ENCODE peak calls at places on chromosomes 5 and 9, in nine cellular contexts. J, R, I, U, Q, S, N, V and B are unnamed samples.
A peak's percentile ranks its signal among the peaks of the same experiment; 100 is the strongest.

GRCh38 chr5:139893873-139894272 is 98.3 kb downstream of the PSD2 start:
- DNase-seq in I (no peak), J (no peak), S (no peak), Q (no peak), R (no peak), U (no peak), V (no peak), N (no peak), B (no peak)

GRCh38 chr5:178793156-178793555 is 62.7 kb upstream of the ZNF354A start:
- DNase-seq in I (no peak), J (no peak), V (no peak), R (peak; percentile 23), S (no peak), U (peak; percentile 65), Q (peak; percentile 90), N (peak; percentile 90), B (peak; percentile 45)

GRCh38 chr5:134177197-134178171 is 734 bp upstream of the SKP1 start:
- DNase-seq in I (peak; percentile 74), Q (peak; percentile 86), U (peak; percentile 58), R (peak; percentile 25), N (peak; percentile 68), S (peak; percentile 64), J (peak; percentile 48), V (peak; percentile 81), B (peak; percentile 81)

GRCh38 chr5:32942225-32942989 is 231.3 kb downstream of the NPR3 start:
- DNase-seq in Q (peak; percentile 85), S (peak; percentile 65), V (no peak), U (no peak), N (peak; percentile 32), R (peak; percentile 33), I (no peak), J (no peak), B (no peak)

GRCh38 chr5:141757402-141757801 is 75.4 kb upstream of the ARAP3 start:
- DNase-seq in I (no peak), R (no peak), U (peak; percentile 54), J (no peak), Q (peak; percentile 78), V (no peak), N (peak; percentile 73), S (no peak), B (peak; percentile 48)

GRCh38 chr9:101462558-101462957 is 27.0 kb upstream of the ALDOB start:
- DNase-seq in N (peak; percentile 59), S (no peak), V (no peak), Q (peak; percentile 76), I (no peak), J (peak; percentile 57), U (no peak), R (no peak), B (no peak)

GRCh38 chr9:95793924-95794828 is 81.3 kb upstream of the ERCC6L2 start:
- DNase-seq in Q (no peak), R (no peak), S (no peak), U (no peak), V (no peak), J (peak; percentile 91), N (no peak), I (no peak), B (no peak)

GRCh38 chr5:142492781-142493281 is 168.0 kb upstream of the SPRY4 start:
- DNase-seq in N (no peak), V (no peak), Q (no peak), U (no peak), J (no peak), R (no peak), I (no peak), S (no peak), B (peak; percentile 16)

GRCh38 chr9:5041390-5042115 is 56.5 kb downstream of the JAK2 start:
- DNase-seq in J (no peak), U (peak; percentile 51), S (no peak), N (no peak), V (peak; percentile 66), I (no peak), Q (no peak), R (no peak), B (no peak)

DNA sequence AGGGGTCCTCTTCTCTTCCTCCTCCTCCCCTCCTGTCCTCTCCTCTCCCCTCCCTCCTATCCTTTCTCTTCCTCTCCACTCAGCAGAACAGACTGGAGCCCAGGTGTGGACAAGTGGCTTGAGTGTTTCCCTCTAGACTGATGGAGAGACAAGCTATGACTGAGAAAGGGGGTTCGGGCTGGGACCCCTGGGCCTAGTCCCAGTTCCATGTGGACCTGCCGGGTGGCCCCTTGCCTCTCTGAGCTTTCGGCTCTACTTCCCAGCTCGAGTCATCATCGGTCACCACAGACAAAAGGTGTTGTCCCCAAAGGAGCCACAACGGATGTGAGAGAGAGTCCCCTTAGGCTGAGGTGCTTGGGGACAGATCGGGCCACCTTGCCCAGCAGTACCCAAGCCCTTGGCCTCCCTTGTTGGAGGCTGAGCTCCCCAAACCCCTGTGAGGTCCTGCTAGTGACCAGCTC is 3.4 kb upstream of the RXRA start:
- DNase-seq in N (no peak), V (peak; percentile 64), S (no peak), U (peak; percentile 45), R (peak; percentile 9), J (no peak), I (peak; percentile 60), Q (no peak), B (no peak)
- H3K27ac ChIP-seq in N (no peak overlapping the region), V (no peak overlapping the region), S (no peak overlapping the region), U (no peak overlapping the region), R (no peak overlapping the region), J (no peak overlapping the region), I (no peak overlapping the region), Q (no peak overlapping the region), B (no peak overlapping the region)

GRCh38 chr9:116002624-116003023 is 151.0 kb upstream of the PAPPA start:
- DNase-seq in V (no peak), N (no peak), U (no peak), R (no peak), Q (no peak), J (no peak), S (no peak), I (no peak), B (no peak)

GRCh38 chr9:115999498-115999897 is 154.1 kb upstream of the PAPPA start:
- DNase-seq in N (no peak), Q (no peak), U (no peak), J (no peak), V (no peak), R (no peak), S (no peak), I (no peak), B (no peak)

GRCh38 chr9:116002181-116002580 is 151.4 kb upstream of the PAPPA start:
- DNase-seq in J (no peak), Q (no peak), I (no peak), V (no peak), R (no peak), S (no peak), U (no peak), N (no peak), B (no peak)

GRCh38 chr9:115998661-115999060 is 154.9 kb upstream of the PAPPA start:
- DNase-seq in V (no peak), Q (no peak), S (no peak), J (peak; percentile 18), N (no peak), I (no peak), R (no peak), U (no peak), B (no peak)

DNA sequence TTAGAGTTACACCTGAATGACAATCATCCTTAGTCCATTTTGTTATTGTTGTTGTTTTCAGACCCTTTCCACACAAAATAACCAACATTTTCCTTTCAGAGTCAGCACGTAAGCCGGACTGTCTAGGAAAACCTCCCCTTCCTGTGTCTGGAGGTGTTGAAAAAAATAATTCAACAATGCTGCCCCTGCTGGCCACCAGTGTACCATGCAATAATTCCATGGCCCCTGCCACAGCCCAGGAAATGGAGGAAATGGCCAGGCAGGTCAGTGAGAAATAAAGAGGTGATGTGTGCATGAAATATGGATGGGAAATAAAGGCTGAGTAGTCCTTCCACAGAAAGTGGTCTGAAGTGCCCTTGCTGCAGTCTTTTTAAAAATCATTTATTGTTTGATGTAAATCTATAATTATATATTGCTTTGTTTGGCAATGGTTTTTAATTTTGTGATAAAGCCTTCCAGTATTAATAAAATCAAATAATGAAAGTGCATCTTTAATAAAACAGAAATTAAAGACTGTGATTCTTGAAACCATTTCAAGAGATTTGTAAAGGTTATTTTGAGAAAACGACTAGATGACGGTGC is 152.8 kb upstream of the PAPPA start:
- DNase-seq in I (no peak), N (peak; percentile 53), S (no peak), Q (peak; percentile 73), V (no peak), R (peak; percentile 18), J (no peak), U (no peak), B (no peak)
- TF ChIP-seq CTCF in I (peak; percentile 21), N (peak; percentile 75), S (peak; percentile 39), Q (peak; percentile 75), V (peak; percentile 22), R (peak; percentile 54), J (peak; percentile 43), U (no peak), B (peak; percentile 24)

GRCh38 chr5:179870952-179871351 is 12.3 kb upstream of the MRNIP start:
- DNase-seq in V (peak; percentile 24), S (no peak), U (peak; percentile 4), I (no peak), Q (no peak), J (no peak), N (no peak), R (no peak), B (no peak)
- H3K27ac ChIP-seq in V (no peak overlapping the region), S (no peak overlapping the region), U (no peak overlapping the region), I (no peak overlapping the region), Q (peak overlapping the region; percentile 55), J (no peak overlapping the region), N (no peak overlapping the region), R (no peak overlapping the region), B (no peak overlapping the region)

GRCh38 chr5:94181940-94182339 is 436.5 kb downstream of the KIAA0825 start:
- DNase-seq in R (no peak), N (peak; percentile 46), V (no peak), I (no peak), J (no peak), Q (peak; percentile 66), U (no peak), S (no peak), B (no peak)
- TF ChIP-seq CTCF in R (no peak), N (peak; percentile 54), V (no peak), I (no peak), J (peak; percentile 31), Q (peak; percentile 65), U (no peak), S (no peak), B (no peak)